ENCODE peak calls at places on chromosome 6, in seven cellular contexts. One of them, this sample, is unnamed.

GRCh38 chr6:169926617-169927417 is 175.4 kb downstream of the ERMARD start:
- DNase-seq in NCI-H510A: no peak
- DNase-seq in dermis blood vessel endothelial cell: no peak
- DNase-seq in activated naive CD4-positive, alpha-beta T cell treated with anti-CD3 and anti-CD28 coated beads for 36 hours: no peak
- DNase-seq in CD8-positive, alpha-beta memory T cell: no peak
- DNase-seq in GM10248: no peak
- DNase-seq in T follicular helper cell: no peak
- DNase-seq in this sample: no peak

GRCh38 chr6:27592107-27592480 is 119.2 kb upstream of the ZNF184 start:
- DNase-seq in activated naive CD4-positive, alpha-beta T cell treated with anti-CD3 and anti-CD28 coated beads for 36 hours: no peak
- DNase-seq in GM10248: no peak
- DNase-seq in NCI-H510A: no peak
- DNase-seq in CD8-positive, alpha-beta memory T cell: no peak
- DNase-seq in dermis blood vessel endothelial cell: peak; percentile 20
- DNase-seq in T follicular helper cell: no peak
- DNase-seq in this sample: no peak

GRCh38 chr6:1337791-1338190 is 25.9 kb downstream of the FOXQ1 start:
- DNase-seq in T follicular helper cell: no peak
- DNase-seq in NCI-H510A: no peak
- DNase-seq in activated naive CD4-positive, alpha-beta T cell treated with anti-CD3 and anti-CD28 coated beads for 36 hours: no peak
- DNase-seq in dermis blood vessel endothelial cell: no peak
- DNase-seq in GM10248: no peak
- DNase-seq in CD8-positive, alpha-beta memory T cell: no peak
- DNase-seq in this sample: no peak

GRCh38 chr6:75843401-75843800 is 94.4 kb downstream of the MYO6 start:
- DNase-seq in activated naive CD4-positive, alpha-beta T cell treated with anti-CD3 and anti-CD28 coated beads for 36 hours: no peak
- DNase-seq in dermis blood vessel endothelial cell: no peak
- DNase-seq in CD8-positive, alpha-beta memory T cell: no peak
- DNase-seq in NCI-H510A: no peak
- DNase-seq in GM10248: no peak
- DNase-seq in T follicular helper cell: no peak
- DNase-seq in this sample: no peak

GRCh38 chr6:139713911-139714527 is 339.6 kb upstream of the CITED2 start:
- DNase-seq in GM10248: no peak
- DNase-seq in NCI-H510A: no peak
- DNase-seq in activated naive CD4-positive, alpha-beta T cell treated with anti-CD3 and anti-CD28 coated beads for 36 hours: no peak
- DNase-seq in CD8-positive, alpha-beta memory T cell: no peak
- DNase-seq in dermis blood vessel endothelial cell: no peak
- DNase-seq in T follicular helper cell: no peak
- DNase-seq in this sample: no peak

GRCh38 chr6:168934856-168935627 is 318.6 kb downstream of the THBS2 start:
- DNase-seq in activated naive CD4-positive, alpha-beta T cell treated with anti-CD3 and anti-CD28 coated beads for 36 hours: no peak
- DNase-seq in GM10248: no peak
- DNase-seq in NCI-H510A: no peak
- DNase-seq in CD8-positive, alpha-beta memory T cell: no peak
- DNase-seq in dermis blood vessel endothelial cell: no peak
- DNase-seq in T follicular helper cell: no peak
- DNase-seq in this sample: no peak

GRCh38 chr6:33744895-33745546 is 1.7 kb downstream of the IP6K3 start:
- DNase-seq in dermis blood vessel endothelial cell: no peak
- DNase-seq in CD8-positive, alpha-beta memory T cell: no peak
- DNase-seq in GM10248: no peak
- DNase-seq in NCI-H510A: peak; percentile 80
- DNase-seq in activated naive CD4-positive, alpha-beta T cell treated with anti-CD3 and anti-CD28 coated beads for 36 hours: no peak
- DNase-seq in T follicular helper cell: no peak
- DNase-seq in this sample: no peak

GRCh38 chr6:6987749-6988148 is 120.0 kb upstream of the RREB1 start:
- DNase-seq in NCI-H510A: no peak
- DNase-seq in activated naive CD4-positive, alpha-beta T cell treated with anti-CD3 and anti-CD28 coated beads for 36 hours: no peak
- DNase-seq in GM10248: no peak
- DNase-seq in dermis blood vessel endothelial cell: no peak
- DNase-seq in T follicular helper cell: no peak
- DNase-seq in CD8-positive, alpha-beta memory T cell: no peak
- DNase-seq in this sample: no peak

GRCh38 chr6:40852667-40853383 is 186.2 kb downstream of the UNC5CL start:
- DNase-seq in NCI-H510A: no peak
- DNase-seq in activated naive CD4-positive, alpha-beta T cell treated with anti-CD3 and anti-CD28 coated beads for 36 hours: peak; percentile 26
- DNase-seq in CD8-positive, alpha-beta memory T cell: no peak
- DNase-seq in GM10248: no peak
- DNase-seq in dermis blood vessel endothelial cell: peak; percentile 12
- DNase-seq in T follicular helper cell: no peak
- DNase-seq in this sample: no peak

GRCh38 chr6:56230976-56231566 is 16.3 kb downstream of the COL21A1 start:
- DNase-seq in activated naive CD4-positive, alpha-beta T cell treated with anti-CD3 and anti-CD28 coated beads for 36 hours: no peak
- DNase-seq in GM10248: no peak
- DNase-seq in CD8-positive, alpha-beta memory T cell: no peak
- DNase-seq in dermis blood vessel endothelial cell: peak; percentile 70
- DNase-seq in T follicular helper cell: no peak
- DNase-seq in NCI-H510A: no peak
- DNase-seq in this sample: no peak

GRCh38 chr6:7143161-7143974 is 35.6 kb downstream of the RREB1 start:
- DNase-seq in NCI-H510A: peak; percentile 61
- DNase-seq in activated naive CD4-positive, alpha-beta T cell treated with anti-CD3 and anti-CD28 coated beads for 36 hours: peak; percentile 34
- DNase-seq in GM10248: no peak
- DNase-seq in dermis blood vessel endothelial cell: no peak
- DNase-seq in T follicular helper cell: no peak
- DNase-seq in CD8-positive, alpha-beta memory T cell: no peak
- DNase-seq in this sample: no peak

GRCh38 chr6:16163535-16164300 is 34.8 kb downstream of the MYLIP start:
- DNase-seq in NCI-H510A: no peak
- DNase-seq in CD8-positive, alpha-beta memory T cell: no peak
- DNase-seq in T follicular helper cell: no peak
- DNase-seq in GM10248: no peak
- DNase-seq in activated naive CD4-positive, alpha-beta T cell treated with anti-CD3 and anti-CD28 coated beads for 36 hours: peak; percentile 46
- DNase-seq in dermis blood vessel endothelial cell: peak; percentile 29
- DNase-seq in this sample: no peak

GRCh38 chr6:43222418-43223059 is 6.7 kb downstream of the DNPH1 start:
- DNase-seq in GM10248: no peak
- DNase-seq in T follicular helper cell: no peak
- DNase-seq in dermis blood vessel endothelial cell: no peak
- DNase-seq in activated naive CD4-positive, alpha-beta T cell treated with anti-CD3 and anti-CD28 coated beads for 36 hours: no peak
- DNase-seq in CD8-positive, alpha-beta memory T cell: no peak
- DNase-seq in NCI-H510A: no peak
- DNase-seq in this sample: peak; percentile 36

GRCh38 chr6:97059473-97059872 is 134.9 kb downstream of the KLHL32 start:
- DNase-seq in activated naive CD4-positive, alpha-beta T cell treated with anti-CD3 and anti-CD28 coated beads for 36 hours: no peak
- DNase-seq in GM10248: peak; percentile 68
- DNase-seq in dermis blood vessel endothelial cell: peak; percentile 55
- DNase-seq in NCI-H510A: no peak
- DNase-seq in CD8-positive, alpha-beta memory T cell: no peak
- DNase-seq in T follicular helper cell: no peak
- DNase-seq in this sample: no peak

GRCh38 chr6:52286798-52287432 is 2.4 kb upstream of the MCM3 start:
- DNase-seq in T follicular helper cell: peak; percentile 33
- DNase-seq in activated naive CD4-positive, alpha-beta T cell treated with anti-CD3 and anti-CD28 coated beads for 36 hours: peak; percentile 85
- DNase-seq in GM10248: peak; percentile 35
- DNase-seq in CD8-positive, alpha-beta memory T cell: peak; percentile 71
- DNase-seq in NCI-H510A: peak; percentile 81
- DNase-seq in dermis blood vessel endothelial cell: peak; percentile 76
- DNase-seq in this sample: peak; percentile 67

GRCh38 chr6:114955363-114955762 is 612.5 kb upstream of the HS3ST5 start:
- DNase-seq in GM10248: no peak
- DNase-seq in CD8-positive, alpha-beta memory T cell: no peak
- DNase-seq in T follicular helper cell: no peak
- DNase-seq in NCI-H510A: no peak
- DNase-seq in dermis blood vessel endothelial cell: no peak
- DNase-seq in activated naive CD4-positive, alpha-beta T cell treated with anti-CD3 and anti-CD28 coated beads for 36 hours: no peak
- DNase-seq in this sample: no peak

GRCh38 chr6:109093732-109094131 is 914 bp downstream of the SESN1 start:
- DNase-seq in CD8-positive, alpha-beta memory T cell: no peak
- DNase-seq in T follicular helper cell: no peak
- DNase-seq in NCI-H510A: no peak
- DNase-seq in dermis blood vessel endothelial cell: peak; percentile 28
- DNase-seq in activated naive CD4-positive, alpha-beta T cell treated with anti-CD3 and anti-CD28 coated beads for 36 hours: peak; percentile 11
- DNase-seq in GM10248: no peak
- DNase-seq in this sample: no peak

GRCh38 chr6:1123406-1123805 is 188.5 kb upstream of the FOXQ1 start:
- DNase-seq in T follicular helper cell: no peak
- DNase-seq in GM10248: no peak
- DNase-seq in NCI-H510A: no peak
- DNase-seq in activated naive CD4-positive, alpha-beta T cell treated with anti-CD3 and anti-CD28 coated beads for 36 hours: no peak
- DNase-seq in dermis blood vessel endothelial cell: no peak
- DNase-seq in CD8-positive, alpha-beta memory T cell: no peak
- DNase-seq in this sample: no peak

GRCh38 chr6:105771313-105771970 is 314.7 kb upstream of the PRDM1 start:
- DNase-seq in NCI-H510A: no peak
- DNase-seq in GM10248: no peak
- DNase-seq in dermis blood vessel endothelial cell: no peak
- DNase-seq in activated naive CD4-positive, alpha-beta T cell treated with anti-CD3 and anti-CD28 coated beads for 36 hours: no peak
- DNase-seq in T follicular helper cell: no peak
- DNase-seq in CD8-positive, alpha-beta memory T cell: no peak
- DNase-seq in this sample: no peak

GRCh38 chr6:119459207-119459974 is 109.8 kb upstream of the MAN1A1 start:
- DNase-seq in CD8-positive, alpha-beta memory T cell: no peak
- DNase-seq in T follicular helper cell: no peak
- DNase-seq in NCI-H510A: no peak
- DNase-seq in activated naive CD4-positive, alpha-beta T cell treated with anti-CD3 and anti-CD28 coated beads for 36 hours: no peak
- DNase-seq in dermis blood vessel endothelial cell: no peak
- DNase-seq in GM10248: peak; percentile 26
- DNase-seq in this sample: no peak

GRCh38 chr6:47922391-47922790 is 140.6 kb downstream of the OPN5 start:
- DNase-seq in GM10248: no peak
- DNase-seq in CD8-positive, alpha-beta memory T cell: no peak
- DNase-seq in dermis blood vessel endothelial cell: no peak
- DNase-seq in T follicular helper cell: no peak
- DNase-seq in NCI-H510A: no peak
- DNase-seq in activated naive CD4-positive, alpha-beta T cell treated with anti-CD3 and anti-CD28 coated beads for 36 hours: no peak
- DNase-seq in this sample: no peak

GRCh38 chr6:170221052-170221752 is 69.7 kb downstream of the DLL1 start:
- DNase-seq in activated naive CD4-positive, alpha-beta T cell treated with anti-CD3 and anti-CD28 coated beads for 36 hours: no peak
- DNase-seq in NCI-H510A: no peak
- DNase-seq in GM10248: no peak
- DNase-seq in CD8-positive, alpha-beta memory T cell: peak; percentile 31
- DNase-seq in dermis blood vessel endothelial cell: no peak
- DNase-seq in T follicular helper cell: no peak
- DNase-seq in this sample: no peak

GRCh38 chr6:128327890-128328289 is 192.5 kb downstream of the PTPRK start:
- DNase-seq in T follicular helper cell: peak; percentile 0
- DNase-seq in NCI-H510A: no peak
- DNase-seq in dermis blood vessel endothelial cell: peak; percentile 55
- DNase-seq in GM10248: peak; percentile 5
- DNase-seq in CD8-positive, alpha-beta memory T cell: peak; percentile 55
- DNase-seq in activated naive CD4-positive, alpha-beta T cell treated with anti-CD3 and anti-CD28 coated beads for 36 hours: peak; percentile 30
- DNase-seq in this sample: no peak

GRCh38 chr6:163308629-163309276 is 105.8 kb upstream of the QKI start:
- DNase-seq in NCI-H510A: no peak
- DNase-seq in CD8-positive, alpha-beta memory T cell: no peak
- DNase-seq in dermis blood vessel endothelial cell: no peak
- DNase-seq in activated naive CD4-positive, alpha-beta T cell treated with anti-CD3 and anti-CD28 coated beads for 36 hours: no peak
- DNase-seq in T follicular helper cell: no peak
- DNase-seq in GM10248: no peak
- DNase-seq in this sample: no peak

GRCh38 chr6:164928366-164929154 is 380.8 kb downstream of the C6orf118 start:
- DNase-seq in dermis blood vessel endothelial cell: no peak
- DNase-seq in CD8-positive, alpha-beta memory T cell: no peak
- DNase-seq in GM10248: no peak
- DNase-seq in NCI-H510A: no peak
- DNase-seq in activated naive CD4-positive, alpha-beta T cell treated with anti-CD3 and anti-CD28 coated beads for 36 hours: no peak
- DNase-seq in T follicular helper cell: no peak
- DNase-seq in this sample: no peak

GRCh38 chr6:107646176-107646575 is 156.3 kb downstream of the SOBP start:
- DNase-seq in dermis blood vessel endothelial cell: peak; percentile 66
- DNase-seq in GM10248: no peak
- DNase-seq in T follicular helper cell: no peak
- DNase-seq in NCI-H510A: no peak
- DNase-seq in CD8-positive, alpha-beta memory T cell: no peak
- DNase-seq in activated naive CD4-positive, alpha-beta T cell treated with anti-CD3 and anti-CD28 coated beads for 36 hours: no peak
- DNase-seq in this sample: no peak

GRCh38 chr6:161362266-161362665 is 88.4 kb upstream of the AGPAT4 start:
- DNase-seq in T follicular helper cell: no peak
- DNase-seq in CD8-positive, alpha-beta memory T cell: no peak
- DNase-seq in NCI-H510A: no peak
- DNase-seq in activated naive CD4-positive, alpha-beta T cell treated with anti-CD3 and anti-CD28 coated beads for 36 hours: no peak
- DNase-seq in GM10248: no peak
- DNase-seq in dermis blood vessel endothelial cell: no peak
- DNase-seq in this sample: no peak

GRCh38 chr6:159252955-159253508 is 83.8 kb downstream of the FNDC1 start:
- DNase-seq in CD8-positive, alpha-beta memory T cell: no peak
- DNase-seq in activated naive CD4-positive, alpha-beta T cell treated with anti-CD3 and anti-CD28 coated beads for 36 hours: peak; percentile 22
- DNase-seq in NCI-H510A: no peak
- DNase-seq in GM10248: peak; percentile 63
- DNase-seq in T follicular helper cell: no peak
- DNase-seq in dermis blood vessel endothelial cell: peak; percentile 30
- DNase-seq in this sample: no peak

GRCh38 chr6:56699066-56699654 is 56.5 kb upstream of the DST start:
- DNase-seq in NCI-H510A: no peak
- DNase-seq in T follicular helper cell: no peak
- DNase-seq in activated naive CD4-positive, alpha-beta T cell treated with anti-CD3 and anti-CD28 coated beads for 36 hours: no peak
- DNase-seq in GM10248: peak; percentile 36
- DNase-seq in CD8-positive, alpha-beta memory T cell: no peak
- DNase-seq in dermis blood vessel endothelial cell: peak; percentile 63
- DNase-seq in this sample: no peak

GRCh38 chr6:123997223-123997622 is 193.6 kb downstream of the NKAIN2 start:
- DNase-seq in dermis blood vessel endothelial cell: no peak
- DNase-seq in CD8-positive, alpha-beta memory T cell: no peak
- DNase-seq in GM10248: no peak
- DNase-seq in activated naive CD4-positive, alpha-beta T cell treated with anti-CD3 and anti-CD28 coated beads for 36 hours: no peak
- DNase-seq in NCI-H510A: peak; percentile 88
- DNase-seq in T follicular helper cell: no peak
- DNase-seq in this sample: no peak

GRCh38 chr6:38445321-38445720 is 194.4 kb downstream of the BTBD9 start:
- DNase-seq in GM10248: no peak
- DNase-seq in dermis blood vessel endothelial cell: no peak
- DNase-seq in NCI-H510A: no peak
- DNase-seq in CD8-positive, alpha-beta memory T cell: no peak
- DNase-seq in T follicular helper cell: no peak
- DNase-seq in activated naive CD4-positive, alpha-beta T cell treated with anti-CD3 and anti-CD28 coated beads for 36 hours: no peak
- DNase-seq in this sample: no peak

GRCh38 chr6:88840806-88841539 is 122.4 kb downstream of the RNGTT start:
- DNase-seq in activated naive CD4-positive, alpha-beta T cell treated with anti-CD3 and anti-CD28 coated beads for 36 hours: no peak
- DNase-seq in CD8-positive, alpha-beta memory T cell: no peak
- DNase-seq in GM10248: no peak
- DNase-seq in T follicular helper cell: no peak
- DNase-seq in dermis blood vessel endothelial cell: no peak
- DNase-seq in NCI-H510A: no peak
- DNase-seq in this sample: no peak

This sample was measured in RWPE2.